ENCODE peak calls at places on chromosomes 1 and 21, in five cellular contexts. Q is BJ; W is fibroblast of lung; G is central memory CD4-positive, alpha-beta T cell; K is suprapubic skin. X is an unnamed sample.

GRCh38 chr1:73009311-73009710 is 727.0 kb upstream of the NEGR1 start:
- DNase-seq in Q (no peak), W (no peak), G (no peak), K (no peak), X (no peak)

GRCh38 chr1:13543927-13544556 is 30.2 kb upstream of the LRRC38 start:
- DNase-seq in Q (no peak), W (peak; percentile 3), G (no peak), K (peak; percentile 79), X (peak; percentile 40)

GRCh38 chr1:187691439-187691838 is 862.7 kb downstream of the PLA2G4A start:
- DNase-seq in Q (peak; percentile 57), W (peak; percentile 99), G (no peak), K (no peak), X (no peak)

GRCh38 chr1:82177190-82177589 is 376.5 kb downstream of the ADGRL2 start:
- DNase-seq in Q (no peak), W (peak; percentile 55), G (no peak), K (no peak), X (no peak)

GRCh38 chr1:6612641-6613360 is 730 bp upstream of the PHF13 start:
- DNase-seq in Q (no peak), W (peak; percentile 49), G (no peak), K (peak; percentile 87), X (no peak)

GRCh38 chr1:175364424-175365076 is 172.0 kb upstream of the KIAA0040 start:
- DNase-seq in Q (no peak), W (no peak), G (no peak), K (no peak), X (no peak)

GRCh38 chr21:29741761-29742160 is 198.0 kb downstream of the GRIK1 start:
- DNase-seq in Q (no peak), W (no peak), G (no peak), K (no peak), X (no peak)

GRCh38 chr1:168636200-168636599 is 59.8 kb downstream of the XCL1 start:
- DNase-seq in Q (no peak), W (no peak), G (no peak), K (no peak), X (no peak)

GRCh38 chr1:19664453-19665043 is at the start of gene HTR6:
- DNase-seq in Q (no peak), W (no peak), G (peak; percentile 30), K (no peak), X (no peak)

GRCh38 chr1:214208525-214208924 is 72.4 kb upstream of the SMYD2 start:
- DNase-seq in Q (no peak), W (no peak), G (no peak), K (no peak), X (no peak)

GRCh38 chr1:112762541-112763141 is 47.5 kb upstream of the PPM1J start:
- DNase-seq in Q (no peak), W (peak; percentile 62), G (no peak), K (peak; percentile 40), X (no peak)

GRCh38 chr1:219062161-219062560 is 111.5 kb upstream of the LYPLAL1 start:
- DNase-seq in Q (no peak), W (peak; percentile 47), G (no peak), K (no peak), X (no peak)

GRCh38 chr1:84643183-84643582 is 47.1 kb downstream of the SSX2IP start:
- DNase-seq in Q (no peak), W (no peak), G (no peak), K (no peak), X (no peak)

GRCh38 chr1:160971618-160972056 is 17.0 kb upstream of the ITLN2 start:
- DNase-seq in Q (no peak), W (no peak), G (no peak), K (no peak), X (no peak)

GRCh38 chr1:155064109-155064812 is 721 bp downstream of the EFNA4 start:
- DNase-seq in Q (no peak), W (peak; percentile 41), G (no peak), K (no peak), X (no peak)

GRCh38 chr1:15016526-15016925 is 137.0 kb upstream of the TMEM51 start:
- DNase-seq in Q (no peak), W (no peak), G (no peak), K (no peak), X (no peak)

GRCh38 chr1:77704736-77705135 is 22.3 kb upstream of the ZZZ3 start:
- DNase-seq in Q (no peak), W (no peak), G (no peak), K (no peak), X (no peak)

GRCh38 chr1:16905856-16906702 is 10.3 kb downstream of the RNU1-2 start:
- DNase-seq in Q (no peak), W (peak; percentile 40), G (no peak), K (peak; percentile 73), X (no peak)

GRCh38 chr1:53409233-53409632 is 50.0 kb upstream of the DMRTB1 start:
- DNase-seq in Q (no peak), W (no peak), G (no peak), K (no peak), X (no peak)

GRCh38 chr1:16026723-16027484 is 5.1 kb downstream of the CLCNKA start:
- DNase-seq in Q (no peak), W (no peak), G (no peak), K (no peak), X (no peak)

GRCh38 chr1:241156231-241156965 is 200.6 kb downstream of the RGS7 start:
- DNase-seq in Q (peak; percentile 4), W (peak; percentile 48), G (no peak), K (no peak), X (no peak)

X was measured in hypothalamus.